ENCODE peak calls at places on chromosomes 3 and 15, in four cellular contexts. Y, C, K and J are unnamed samples.

GRCh38 chr15:39594056-39594763 is 13.3 kb downstream of the THBS1 start:
- DNase-seq in Y (no peak), C (no peak), K (no peak), J (no peak)

GRCh38 chr3:27114684-27115083 is 254.5 kb downstream of the NEK10 start:
- DNase-seq in Y (no peak), C (no peak), K (no peak), J (peak)

GRCh38 chr3:64187065-64187959 is 38.0 kb downstream of the PRICKLE2 start:
- DNase-seq in Y (peak), C (no peak), K (no peak), J (peak)

GRCh38 chr3:103381286-103381685 is 946.5 kb downstream of the ZPLD1 start:
- DNase-seq in Y (no peak), C (no peak), K (no peak), J (no peak)

GRCh38 chr15:44492672-44493071 is 44.3 kb upstream of the EIF3J start:
- DNase-seq in Y (no peak), C (no peak), K (no peak), J (no peak)

GRCh38 chr15:45183511-45183910 is 4.3 kb downstream of the SHF start:
- DNase-seq in Y (no peak), C (no peak), K (no peak), J (no peak)

GRCh38 chr15:96409231-96410138 is 79.0 kb downstream of the NR2F2 start:
- DNase-seq in Y (peak), C (peak), K (no peak), J (peak)

GRCh38 chr3:128438488-128439072 is 28.1 kb downstream of the DNAJB8 start:
- DNase-seq in Y (peak), C (peak), K (no peak), J (no peak)

GRCh38 chr3:177410734-177411133 is 213.5 kb upstream of the TBL1XR1 start:
- DNase-seq in Y (no peak), C (no peak), K (no peak), J (no peak)

GRCh38 chr15:34726407-34727100 is 28.2 kb downstream of the GJD2 start:
- DNase-seq in Y (no peak), C (no peak), K (no peak), J (no peak)
- TF ChIP-seq TARDBP in Y (no peak), C (no peak), K (no peak), J (no peak)

GRCh38 chr3:16090711-16091110 is 83.8 kb upstream of the GALNT15 start:
- DNase-seq in Y (no peak), C (no peak), K (no peak), J (no peak)
- TF ChIP-seq TARDBP in Y (no peak), C (no peak), K (no peak), J (no peak)

DNA sequence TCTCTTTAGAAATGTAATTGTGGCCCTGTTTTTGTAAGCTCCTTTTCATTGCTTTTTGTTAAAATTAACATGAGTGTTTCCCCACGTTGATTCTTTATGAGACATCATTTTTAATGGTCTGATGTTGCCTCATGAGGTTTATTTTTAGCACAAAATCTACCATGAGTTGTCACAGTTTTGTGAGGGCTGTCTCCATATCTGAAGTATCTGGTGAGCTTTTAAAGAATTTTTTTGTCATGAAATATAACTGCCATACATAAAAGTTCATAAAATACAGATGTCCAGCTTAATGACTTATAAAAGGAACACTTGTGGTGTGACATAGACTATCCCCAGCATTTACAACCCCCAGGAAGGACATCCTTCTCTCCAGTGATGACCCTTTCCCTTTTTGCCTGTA is 34.3 kb upstream of the CEMIP start:
- DNase-seq in Y (no peak), C (no peak), K (no peak), J (no peak)
- TF ChIP-seq TARDBP in Y (no peak), C (no peak), K (no peak), J (no peak)

DNA sequence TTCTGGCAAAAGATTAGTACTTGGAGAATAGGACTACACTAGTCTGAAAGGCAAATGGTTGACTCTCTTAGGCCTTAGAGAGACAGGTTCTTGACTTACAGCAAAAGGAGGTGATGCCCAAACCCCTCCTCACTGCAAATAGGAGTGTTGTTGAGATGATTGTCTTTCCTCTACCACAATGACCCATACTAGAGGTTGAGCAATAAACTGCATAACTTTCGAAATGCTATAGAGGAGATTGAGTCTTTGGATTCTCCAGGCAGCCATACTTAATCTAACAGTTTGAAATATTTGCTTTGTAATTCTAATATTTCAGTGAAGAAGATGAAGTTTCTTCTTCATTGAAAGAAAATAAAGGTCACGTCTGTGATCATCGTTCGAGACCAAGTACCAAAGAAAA is 498.5 kb upstream of the GBE1 start:
- DNase-seq in Y (no peak), C (no peak), K (no peak), J (no peak)
- TF ChIP-seq TARDBP in Y (no peak), C (no peak), K (no peak), J (no peak)

GRCh38 chr3:117553461-117553860 is 843.9 kb downstream of the TUSC7 start:
- DNase-seq in Y (no peak), C (no peak), K (peak), J (no peak)
- TF ChIP-seq TARDBP in Y (no peak), C (no peak), K (no peak), J (no peak)

DNA sequence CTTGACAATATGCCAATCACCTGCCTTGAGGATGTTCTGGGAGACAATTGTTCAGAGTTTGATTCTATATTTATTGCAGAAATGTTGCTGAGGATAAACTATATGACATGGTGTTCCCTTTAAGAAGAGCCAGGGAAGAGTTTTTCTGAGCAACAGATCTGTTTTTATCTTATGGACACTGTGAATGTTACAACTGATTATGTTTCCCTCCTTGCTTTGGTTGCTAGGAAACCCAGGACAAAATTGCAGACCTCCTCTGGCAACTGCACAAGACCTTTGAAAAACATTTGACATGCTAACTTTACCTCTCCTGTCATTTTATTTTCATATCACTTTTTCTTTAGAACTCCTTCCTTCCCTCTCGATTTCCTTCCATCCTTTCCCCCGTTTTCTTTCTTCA is 8.2 kb upstream of the TM6SF1 start:
- DNase-seq in Y (no peak), C (no peak), K (no peak), J (no peak)
- TF ChIP-seq TARDBP in Y (no peak), C (no peak), K (no peak), J (no peak)

DNA sequence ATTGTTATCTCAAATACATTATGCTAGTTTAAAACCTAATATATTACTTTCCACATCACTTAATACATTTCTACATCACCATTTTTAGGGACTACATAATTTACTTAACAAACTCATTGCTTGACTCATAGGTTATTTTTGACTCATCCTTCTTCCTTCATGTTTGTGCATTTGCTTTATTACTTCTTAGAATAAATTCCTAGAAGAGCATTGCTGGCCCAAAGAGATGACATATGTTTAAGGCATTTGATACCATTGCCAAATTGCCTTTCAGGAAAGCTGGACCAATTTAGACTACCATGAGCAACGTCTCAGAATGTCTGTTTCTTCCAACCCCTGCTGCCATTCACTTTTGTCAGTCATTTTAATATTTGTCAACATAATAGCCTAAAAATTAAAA is 905.8 kb downstream of the IGSF11 start:
- DNase-seq in Y (no peak), C (no peak), K (no peak), J (no peak)
- TF ChIP-seq TARDBP in Y (no peak), C (no peak), K (no peak), J (no peak)

GRCh38 chr3:159257954-159258353 is 456.1 kb downstream of the MFSD1 start:
- DNase-seq in Y (no peak), C (no peak), K (no peak), J (no peak)

GRCh38 chr3:159265705-159266104 is 463.9 kb downstream of the MFSD1 start:
- DNase-seq in Y (no peak), C (no peak), K (no peak), J (no peak)

GRCh38 chr3:159263750-159264561 is 462.1 kb downstream of the MFSD1 start:
- DNase-seq in Y (peak), C (peak), K (no peak), J (peak)

GRCh38 chr3:159260049-159260662 is 458.3 kb downstream of the MFSD1 start:
- DNase-seq in Y (peak), C (peak), K (no peak), J (peak)
- TF ChIP-seq TARDBP in Y (no peak), C (no peak), K (no peak), J (no peak)

GRCh38 chr3:185658504-185658912 is 72.4 kb downstream of the SENP2 start:
- DNase-seq in Y (no peak), C (no peak), K (no peak), J (peak)
- TF ChIP-seq TARDBP in Y (no peak), C (no peak), K (no peak), J (no peak)

DNA sequence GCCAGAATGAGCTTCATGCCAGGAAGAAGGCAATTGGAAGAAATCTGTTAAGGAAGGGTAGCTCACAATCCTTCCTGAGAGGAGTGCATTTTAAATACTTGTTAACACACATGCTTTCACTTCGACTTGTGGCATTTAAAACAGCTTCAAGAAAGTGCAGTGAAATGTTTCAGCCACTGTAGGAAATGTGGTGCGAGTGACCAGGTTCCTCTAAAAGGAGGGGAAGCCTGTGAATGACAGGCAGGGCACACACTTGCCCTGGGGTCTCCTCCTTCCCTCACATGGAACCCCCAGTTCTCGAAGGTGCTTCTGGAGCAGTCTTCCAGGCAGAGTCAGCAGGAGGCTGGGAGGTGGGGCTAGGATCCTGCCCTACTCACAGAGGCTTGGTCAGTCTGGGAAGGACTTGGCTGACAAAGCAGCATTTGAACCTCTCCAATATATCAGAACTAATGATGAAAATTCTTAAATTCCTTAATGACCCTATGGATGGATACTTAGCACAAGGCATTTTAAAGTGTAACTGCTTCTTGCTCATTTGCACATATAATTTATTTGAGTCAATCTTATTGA is 358.6 kb downstream of the CHST2 start:
- DNase-seq in Y (no peak), C (no peak), K (no peak), J (no peak)
- TF ChIP-seq TARDBP in Y (no peak), C (no peak), K (no peak), J (no peak)